ENCODE peak calls at places on chromosome 10, in four cellular contexts. One of them, this sample, is unnamed.

GRCh38 chr10:30151581-30152389 is 92.4 kb upstream of the JCAD start:
- DNase-seq in A549: no peak
- DNase-seq in GM23338: peak
- DNase-seq in GM23248: peak
- DNase-seq in this sample: peak

GRCh38 chr10:98378722-98379121 is 36.3 kb downstream of the PYROXD2 start:
- DNase-seq in A549: no peak
- DNase-seq in GM23248: peak
- DNase-seq in GM23338: no peak
- DNase-seq in this sample: no peak

GRCh38 chr10:470339-471003 is 219.0 kb downstream of the DIP2C start:
- DNase-seq in A549: no peak
- DNase-seq in GM23248: no peak
- DNase-seq in GM23338: no peak
- DNase-seq in this sample: no peak

GRCh38 chr10:71243756-71244637 is 31.6 kb downstream of the UNC5B start:
- DNase-seq in GM23338: no peak
- DNase-seq in A549: no peak
- DNase-seq in GM23248: peak
- DNase-seq in this sample: peak

GRCh38 chr10:118950190-118950658 is 79.3 kb upstream of the NANOS1 start:
- DNase-seq in GM23248: peak
- DNase-seq in GM23338: no peak
- DNase-seq in A549: no peak
- DNase-seq in this sample: peak

GRCh38 chr10:1189166-1190051 is 133.2 kb downstream of the WDR37 start:
- DNase-seq in GM23338: no peak
- DNase-seq in A549: no peak
- DNase-seq in GM23248: no peak
- DNase-seq in this sample: no peak

GRCh38 chr10:122475581-122475980 is 14.2 kb downstream of the HTRA1 start:
- DNase-seq in GM23338: peak
- DNase-seq in GM23248: peak
- DNase-seq in A549: no peak
- DNase-seq in this sample: no peak

GRCh38 chr10:191703-192518 is 56.7 kb downstream of the ZMYND11 start:
- DNase-seq in GM23248: peak
- DNase-seq in A549: no peak
- DNase-seq in GM23338: no peak
- DNase-seq in this sample: no peak

GRCh38 chr10:121754667-121755066 is 156.4 kb upstream of the FGFR2 start:
- DNase-seq in GM23248: no peak
- DNase-seq in GM23338: no peak
- DNase-seq in A549: no peak
- DNase-seq in this sample: no peak

GRCh38 chr10:114276671-114277070 is 37.6 kb downstream of the VWA2 start:
- DNase-seq in GM23248: no peak
- DNase-seq in A549: no peak
- DNase-seq in GM23338: no peak
- DNase-seq in this sample: no peak

GRCh38 chr10:50531388-50532077 is 92.2 kb downstream of the SGMS1 start:
- DNase-seq in A549: no peak
- DNase-seq in GM23338: no peak
- DNase-seq in GM23248: no peak
- DNase-seq in this sample: no peak

GRCh38 chr10:17409170-17409733 is 45.1 kb downstream of the ST8SIA6 start:
- DNase-seq in GM23338: peak
- DNase-seq in GM23248: peak
- DNase-seq in A549: no peak
- DNase-seq in this sample: no peak

GRCh38 chr10:125144693-125145623 is 15.4 kb downstream of the CTBP2 start:
- DNase-seq in A549: peak
- DNase-seq in GM23338: peak
- DNase-seq in GM23248: peak
- DNase-seq in this sample: no peak

GRCh38 chr10:32980242-32980557 is 22.2 kb upstream of the ITGB1 start:
- DNase-seq in GM23338: no peak
- DNase-seq in GM23248: no peak
- DNase-seq in A549: no peak
- DNase-seq in this sample: no peak

GRCh38 chr10:93579089-93579488 is 12.6 kb downstream of the FFAR4 start:
- DNase-seq in GM23338: no peak
- DNase-seq in GM23248: no peak
- DNase-seq in A549: peak
- DNase-seq in this sample: peak

GRCh38 chr10:28810062-28810870 is 132.9 kb downstream of the BAMBI start:
- DNase-seq in A549: no peak
- DNase-seq in GM23248: no peak
- DNase-seq in GM23338: peak
- DNase-seq in this sample: no peak

GRCh38 chr10:75556320-75556719 is 124.9 kb downstream of the LRMDA start:
- DNase-seq in A549: no peak
- DNase-seq in GM23338: no peak
- DNase-seq in GM23248: no peak
- DNase-seq in this sample: no peak

GRCh38 chr10:82228701-82229100 is 353.7 kb downstream of the NRG3 start:
- DNase-seq in GM23248: no peak
- DNase-seq in A549: no peak
- DNase-seq in GM23338: no peak
- DNase-seq in this sample: no peak

GRCh38 chr10:106384541-106384940 is 780.0 kb downstream of the SORCS1 start:
- DNase-seq in GM23338: no peak
- DNase-seq in GM23248: no peak
- DNase-seq in A549: no peak
- DNase-seq in this sample: no peak

GRCh38 chr10:114537791-114538543 is 120.1 kb downstream of the ABLIM1 start:
- DNase-seq in A549: no peak
- DNase-seq in GM23338: peak
- DNase-seq in GM23248: no peak
- DNase-seq in this sample: no peak

GRCh38 chr10:15542817-15543216 is 171.7 kb upstream of the FAM171A1 start:
- DNase-seq in A549: no peak
- DNase-seq in GM23248: peak
- DNase-seq in GM23338: no peak
- DNase-seq in this sample: no peak

GRCh38 chr10:22222236-22223190 is 4.7 kb upstream of the EBLN1 start:
- DNase-seq in GM23338: no peak
- DNase-seq in GM23248: no peak
- DNase-seq in A549: no peak
- DNase-seq in this sample: no peak

GRCh38 chr10:57979986-57980385 is 287.7 kb downstream of the IPMK start:
- DNase-seq in GM23248: peak
- DNase-seq in GM23338: no peak
- DNase-seq in A549: no peak
- DNase-seq in this sample: no peak

GRCh38 chr10:29951441-29951931 is 107.9 kb downstream of the JCAD start:
- DNase-seq in A549: no peak
- DNase-seq in GM23338: no peak
- DNase-seq in GM23248: no peak
- DNase-seq in this sample: no peak

GRCh38 chr10:120823251-120823650 is 27.9 kb upstream of the WDR11 start:
- DNase-seq in GM23338: no peak
- DNase-seq in GM23248: no peak
- DNase-seq in A549: no peak
- DNase-seq in this sample: no peak

GRCh38 chr10:47326306-47326926 is 4.2 kb downstream of the GDF2 start:
- DNase-seq in GM23248: no peak
- DNase-seq in GM23338: no peak
- DNase-seq in A549: no peak
- DNase-seq in this sample: peak

GRCh38 chr10:21183025-21183424 is 285.9 kb upstream of the NEBL start:
- DNase-seq in GM23338: no peak
- DNase-seq in A549: no peak
- DNase-seq in GM23248: no peak
- DNase-seq in this sample: no peak

GRCh38 chr10:65570143-65571010 is 1355.5 kb upstream of the LRRTM3 start:
- DNase-seq in GM23338: peak
- DNase-seq in A549: peak
- DNase-seq in GM23248: no peak
- DNase-seq in this sample: peak

GRCh38 chr10:1215862-1216575 is 159.8 kb downstream of the WDR37 start:
- DNase-seq in GM23338: no peak
- DNase-seq in A549: no peak
- DNase-seq in GM23248: no peak
- DNase-seq in this sample: no peak

GRCh38 chr10:49601857-49602256 is 8.3 kb upstream of the SLC18A3 start:
- DNase-seq in GM23248: peak
- DNase-seq in A549: no peak
- DNase-seq in GM23338: no peak
- DNase-seq in this sample: peak

GRCh38 chr10:43199684-43200537 is 61.7 kb downstream of the CSGALNACT2 start:
- DNase-seq in GM23248: no peak
- DNase-seq in GM23338: no peak
- DNase-seq in A549: no peak
- DNase-seq in this sample: no peak

GRCh38 chr10:112741830-112742402 is 208.1 kb upstream of the TCF7L2 start:
- DNase-seq in A549: no peak
- DNase-seq in GM23248: no peak
- DNase-seq in GM23338: no peak
- DNase-seq in this sample: peak

GRCh38 chr10:1978593-1978992 is 241.3 kb upstream of the ADARB2 start:
- DNase-seq in GM23338: no peak
- DNase-seq in GM23248: no peak
- DNase-seq in A549: no peak
- DNase-seq in this sample: peak

GRCh38 chr10:110273474-110273873 is 31.2 kb downstream of the SMNDC1 start:
- DNase-seq in GM23338: no peak
- DNase-seq in GM23248: peak
- DNase-seq in A549: no peak
- DNase-seq in this sample: peak

GRCh38 chr10:121592155-121592890 is 5.9 kb downstream of the FGFR2 start:
- DNase-seq in GM23338: no peak
- DNase-seq in A549: peak
- DNase-seq in GM23248: no peak
- DNase-seq in this sample: no peak

DNA sequence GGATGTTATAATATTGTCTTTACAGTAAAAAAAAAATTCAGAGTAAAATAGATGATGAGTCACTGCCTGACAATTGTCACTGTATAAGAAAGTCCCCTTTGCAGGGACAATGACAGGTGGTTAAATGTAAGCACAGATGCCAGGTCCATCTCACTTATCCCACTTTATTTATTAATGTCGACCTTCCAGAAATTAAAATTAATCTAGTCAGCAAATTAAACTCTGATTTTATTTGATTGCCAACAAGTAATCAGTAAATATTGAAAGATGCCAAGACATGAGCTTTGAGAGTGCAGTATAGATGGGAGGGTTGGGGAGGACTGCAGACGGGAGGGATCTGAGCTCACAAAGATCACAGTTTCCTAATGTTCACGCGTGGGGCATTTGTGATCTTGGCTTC is 50.9 kb downstream of the CPXM2 start:
- DNase-seq in A549: no peak
- DNase-seq in GM23248: no peak
- DNase-seq in GM23338: no peak
- DNase-seq in this sample: no peak
- H3K4me2 ChIP-seq in A549: no peak
- H3K4me2 ChIP-seq in GM23248: peak
- H3K4me2 ChIP-seq in GM23338: no peak
- H3K4me2 ChIP-seq in this sample: no peak

GRCh38 chr10:101830322-101831168 is 12.3 kb upstream of the OGA start:
- DNase-seq in GM23248: peak
- DNase-seq in A549: peak
- DNase-seq in GM23338: peak
- DNase-seq in this sample: peak
- H3K4me2 ChIP-seq in GM23248: peak
- H3K4me2 ChIP-seq in A549: peak
- H3K4me2 ChIP-seq in GM23338: peak
- H3K4me2 ChIP-seq in this sample: peak

GRCh38 chr10:14008648-14009072 is 322.1 kb downstream of the FRMD4A start:
- DNase-seq in GM23338: no peak
- DNase-seq in A549: no peak
- DNase-seq in GM23248: peak
- DNase-seq in this sample: no peak

GRCh38 chr10:14014423-14014822 is 316.3 kb downstream of the FRMD4A start:
- DNase-seq in GM23338: no peak
- DNase-seq in A549: no peak
- DNase-seq in GM23248: no peak
- DNase-seq in this sample: no peak

GRCh38 chr10:14010083-14010551 is 320.6 kb downstream of the FRMD4A start:
- DNase-seq in GM23338: peak
- DNase-seq in GM23248: peak
- DNase-seq in A549: no peak
- DNase-seq in this sample: no peak

GRCh38 chr10:14009315-14010082 is 321.2 kb downstream of the FRMD4A start:
- DNase-seq in A549: no peak
- DNase-seq in GM23338: no peak
- DNase-seq in GM23248: peak
- DNase-seq in this sample: no peak

DNA sequence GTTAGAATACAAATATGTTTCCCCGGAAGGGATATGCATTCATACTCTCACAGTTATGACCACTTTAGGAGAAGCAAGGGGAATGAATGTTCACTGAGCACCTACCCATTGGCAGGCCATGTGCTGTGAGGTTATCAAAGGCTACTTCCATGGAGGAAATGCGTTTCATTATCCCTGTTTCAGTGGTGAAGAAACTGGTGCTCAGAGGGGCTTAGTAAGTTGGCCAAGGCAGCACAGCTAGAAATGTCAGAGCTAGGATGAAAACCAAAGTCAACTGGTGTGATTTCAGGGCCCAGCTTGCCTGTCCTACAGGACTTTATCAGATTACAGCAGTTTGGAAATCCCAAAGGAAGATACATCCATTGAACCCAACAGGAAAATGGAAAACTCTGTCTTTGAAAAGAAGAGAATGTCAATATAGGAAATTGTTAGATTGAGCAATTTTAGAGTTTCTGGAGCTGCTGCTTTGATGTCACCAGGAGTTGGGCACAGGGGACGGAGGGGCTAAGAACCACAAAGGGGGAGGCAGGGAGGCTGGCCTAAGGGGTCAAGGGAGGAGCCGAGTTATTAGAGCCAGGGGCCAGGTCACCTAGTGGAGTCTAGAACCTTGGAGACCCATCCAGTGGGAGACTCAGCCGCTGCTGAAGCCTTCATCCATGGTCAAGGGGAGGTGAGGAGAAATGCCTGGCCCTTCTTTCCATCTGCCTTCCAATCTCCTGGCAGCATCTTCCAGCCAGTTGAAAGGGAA is 319.7 kb downstream of the FRMD4A start:
- DNase-seq in GM23338: no peak
- DNase-seq in A549: no peak
- DNase-seq in GM23248: no peak
- DNase-seq in this sample: no peak
- H3K4me2 ChIP-seq in GM23338: no peak
- H3K4me2 ChIP-seq in A549: no peak
- H3K4me2 ChIP-seq in GM23248: no peak
- H3K4me2 ChIP-seq in this sample: no peak

DNA sequence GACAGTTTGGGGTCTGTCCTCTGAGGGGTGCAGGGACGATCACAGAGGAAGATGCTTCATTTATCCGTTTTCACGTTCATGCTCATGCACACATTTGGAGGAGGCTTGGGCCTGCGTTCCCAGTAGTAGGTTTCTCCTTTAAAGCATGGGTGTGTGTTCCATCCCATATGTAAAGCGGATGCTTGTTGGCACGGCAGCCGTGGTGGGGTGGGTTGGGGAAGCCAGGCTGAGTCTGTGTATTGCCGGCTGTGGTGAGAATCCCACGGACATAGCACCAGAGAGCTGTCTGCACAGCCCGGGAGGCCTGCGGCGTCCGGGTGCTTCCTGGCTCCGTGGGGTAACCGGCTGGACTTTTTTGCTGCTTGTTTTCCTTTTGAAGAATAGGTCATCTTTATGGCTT is 440 bp downstream of the JAKMIP3 start:
- DNase-seq in A549: peak
- DNase-seq in GM23248: peak
- DNase-seq in GM23338: no peak
- DNase-seq in this sample: no peak
- H3K4me2 ChIP-seq in A549: peak
- H3K4me2 ChIP-seq in GM23248: peak
- H3K4me2 ChIP-seq in GM23338: peak
- H3K4me2 ChIP-seq in this sample: peak

This sample was measured in PC-9.